ENCODE peak calls at places on chromosomes 6 and 20, in nine cellular contexts. One of them, this sample, is unnamed.
A peak's percentile ranks its signal among the peaks of the same experiment; 100 is the strongest.

GRCh38 chr20:56373942-56374341 is 15.2 kb downstream of the FAM210B start:
- DNase-seq in SJSA1: no peak
- DNase-seq in RWPE1: peak; percentile 95
- DNase-seq in sigmoid colon: no peak
- DNase-seq in GM12878: no peak
- DNase-seq in substantia nigra: no peak
- DNase-seq in right cardiac atrium: no peak
- DNase-seq in fibroblast of lung: peak; percentile 91
- DNase-seq in CD8-positive, alpha-beta T cell: no peak
- DNase-seq in this sample: no peak

GRCh38 chr6:114659513-114659912 is 316.7 kb upstream of the HS3ST5 start:
- DNase-seq in SJSA1: no peak
- DNase-seq in RWPE1: no peak
- DNase-seq in sigmoid colon: no peak
- DNase-seq in GM12878: no peak
- DNase-seq in substantia nigra: no peak
- DNase-seq in right cardiac atrium: no peak
- DNase-seq in fibroblast of lung: no peak
- DNase-seq in CD8-positive, alpha-beta T cell: no peak
- DNase-seq in this sample: no peak

GRCh38 chr6:14775528-14775927 is 470.3 kb upstream of the JARID2 start:
- DNase-seq in SJSA1: no peak
- DNase-seq in RWPE1: no peak
- DNase-seq in sigmoid colon: no peak
- DNase-seq in GM12878: no peak
- DNase-seq in substantia nigra: no peak
- DNase-seq in right cardiac atrium: no peak
- DNase-seq in fibroblast of lung: no peak
- DNase-seq in CD8-positive, alpha-beta T cell: no peak
- DNase-seq in this sample: no peak

GRCh38 chr6:42030585-42031506 is 19.5 kb upstream of the TAF8 start:
- DNase-seq in SJSA1: no peak
- DNase-seq in RWPE1: no peak
- DNase-seq in sigmoid colon: no peak
- DNase-seq in GM12878: no peak
- DNase-seq in substantia nigra: no peak
- DNase-seq in right cardiac atrium: peak; percentile 75
- DNase-seq in fibroblast of lung: peak; percentile 39
- DNase-seq in CD8-positive, alpha-beta T cell: no peak
- DNase-seq in this sample: no peak

GRCh38 chr6:132130530-132131298 is 179.5 kb upstream of the CCN2 start:
- DNase-seq in SJSA1: no peak
- DNase-seq in RWPE1: no peak
- DNase-seq in sigmoid colon: peak; percentile 71
- DNase-seq in GM12878: no peak
- DNase-seq in substantia nigra: no peak
- DNase-seq in right cardiac atrium: peak; percentile 68
- DNase-seq in fibroblast of lung: peak; percentile 82
- DNase-seq in CD8-positive, alpha-beta T cell: no peak
- DNase-seq in this sample: peak; percentile 65

GRCh38 chr6:166271376-166271765 is 36.8 kb downstream of the PRR18 start:
- DNase-seq in SJSA1: no peak
- DNase-seq in RWPE1: no peak
- DNase-seq in sigmoid colon: no peak
- DNase-seq in GM12878: no peak
- DNase-seq in substantia nigra: no peak
- DNase-seq in right cardiac atrium: no peak
- DNase-seq in fibroblast of lung: no peak
- DNase-seq in CD8-positive, alpha-beta T cell: no peak
- DNase-seq in this sample: no peak

GRCh38 chr20:57315083-57315963 is 14.3 kb upstream of the SPO11 start:
- DNase-seq in SJSA1: no peak
- DNase-seq in RWPE1: no peak
- DNase-seq in sigmoid colon: no peak
- DNase-seq in GM12878: no peak
- DNase-seq in substantia nigra: no peak
- DNase-seq in right cardiac atrium: no peak
- DNase-seq in fibroblast of lung: no peak
- DNase-seq in CD8-positive, alpha-beta T cell: peak; percentile 19
- DNase-seq in this sample: no peak

GRCh38 chr20:43752561-43753301 is 25.9 kb upstream of the GTSF1L start:
- DNase-seq in SJSA1: peak; percentile 73
- DNase-seq in RWPE1: no peak
- DNase-seq in sigmoid colon: no peak
- DNase-seq in GM12878: peak; percentile 95
- DNase-seq in substantia nigra: no peak
- DNase-seq in right cardiac atrium: peak; percentile 56
- DNase-seq in fibroblast of lung: peak; percentile 98
- DNase-seq in CD8-positive, alpha-beta T cell: no peak
- DNase-seq in this sample: no peak

GRCh38 chr6:145044606-145045275 is 690.6 kb downstream of the EPM2A start:
- DNase-seq in SJSA1: no peak
- DNase-seq in RWPE1: no peak
- DNase-seq in sigmoid colon: no peak
- DNase-seq in GM12878: no peak
- DNase-seq in substantia nigra: no peak
- DNase-seq in right cardiac atrium: no peak
- DNase-seq in fibroblast of lung: peak; percentile 68
- DNase-seq in CD8-positive, alpha-beta T cell: no peak
- DNase-seq in this sample: no peak

GRCh38 chr20:6651016-6651415 is 116.5 kb upstream of the BMP2 start:
- DNase-seq in SJSA1: no peak
- DNase-seq in RWPE1: peak; percentile 98
- DNase-seq in sigmoid colon: peak; percentile 92
- DNase-seq in GM12878: no peak
- DNase-seq in substantia nigra: no peak
- DNase-seq in right cardiac atrium: no peak
- DNase-seq in fibroblast of lung: peak; percentile 47
- DNase-seq in CD8-positive, alpha-beta T cell: no peak
- DNase-seq in this sample: no peak

GRCh38 chr6:11043961-11044711 is at the start of gene ELOVL2:
- DNase-seq in SJSA1: peak; percentile 62
- DNase-seq in RWPE1: peak; percentile 44
- DNase-seq in sigmoid colon: no peak
- DNase-seq in GM12878: no peak
- DNase-seq in substantia nigra: no peak
- DNase-seq in right cardiac atrium: peak; percentile 77
- DNase-seq in fibroblast of lung: peak; percentile 54
- DNase-seq in CD8-positive, alpha-beta T cell: no peak
- DNase-seq in this sample: no peak

GRCh38 chr6:100464910-100465700 is at the start of gene SIM1:
- DNase-seq in SJSA1: peak; percentile 93
- DNase-seq in RWPE1: peak; percentile 91
- DNase-seq in sigmoid colon: no peak
- DNase-seq in GM12878: no peak
- DNase-seq in substantia nigra: no peak
- DNase-seq in right cardiac atrium: peak; percentile 78
- DNase-seq in fibroblast of lung: peak; percentile 61
- DNase-seq in CD8-positive, alpha-beta T cell: no peak
- DNase-seq in this sample: no peak

GRCh38 chr6:160974304-160974771 is 17.2 kb upstream of the MAP3K4 start:
- DNase-seq in SJSA1: no peak
- DNase-seq in RWPE1: peak; percentile 86
- DNase-seq in sigmoid colon: peak; percentile 93
- DNase-seq in GM12878: no peak
- DNase-seq in substantia nigra: no peak
- DNase-seq in right cardiac atrium: peak; percentile 83
- DNase-seq in fibroblast of lung: peak; percentile 95
- DNase-seq in CD8-positive, alpha-beta T cell: no peak
- DNase-seq in this sample: no peak

GRCh38 chr6:63121166-63121565 is 90.1 kb upstream of the FKBP1C start:
- DNase-seq in SJSA1: no peak
- DNase-seq in RWPE1: no peak
- DNase-seq in sigmoid colon: no peak
- DNase-seq in GM12878: no peak
- DNase-seq in substantia nigra: no peak
- DNase-seq in right cardiac atrium: no peak
- DNase-seq in fibroblast of lung: no peak
- DNase-seq in CD8-positive, alpha-beta T cell: no peak
- DNase-seq in this sample: no peak

GRCh38 chr6:18117136-18117535 is 5.3 kb downstream of the NHLRC1 start:
- DNase-seq in SJSA1: no peak
- DNase-seq in RWPE1: no peak
- DNase-seq in sigmoid colon: no peak
- DNase-seq in GM12878: no peak
- DNase-seq in substantia nigra: no peak
- DNase-seq in right cardiac atrium: no peak
- DNase-seq in fibroblast of lung: no peak
- DNase-seq in CD8-positive, alpha-beta T cell: no peak
- DNase-seq in this sample: no peak

GRCh38 chr6:105649192-105649591 is 246.3 kb upstream of the PREP start:
- DNase-seq in SJSA1: no peak
- DNase-seq in RWPE1: no peak
- DNase-seq in sigmoid colon: no peak
- DNase-seq in GM12878: no peak
- DNase-seq in substantia nigra: no peak
- DNase-seq in right cardiac atrium: no peak
- DNase-seq in fibroblast of lung: no peak
- DNase-seq in CD8-positive, alpha-beta T cell: no peak
- DNase-seq in this sample: no peak
- H3K27ac ChIP-seq in SJSA1: no peak overlapping the region
- H3K27ac ChIP-seq in RWPE1: no peak overlapping the region
- H3K27ac ChIP-seq in sigmoid colon: no peak overlapping the region
- H3K27ac ChIP-seq in GM12878: no peak overlapping the region
- H3K27ac ChIP-seq in substantia nigra: no peak overlapping the region
- H3K27ac ChIP-seq in right cardiac atrium: no peak overlapping the region
- H3K27ac ChIP-seq in fibroblast of lung: no peak overlapping the region
- H3K27ac ChIP-seq in CD8-positive, alpha-beta T cell: no peak overlapping the region
- H3K27ac ChIP-seq in this sample: no peak overlapping the region

DNA sequence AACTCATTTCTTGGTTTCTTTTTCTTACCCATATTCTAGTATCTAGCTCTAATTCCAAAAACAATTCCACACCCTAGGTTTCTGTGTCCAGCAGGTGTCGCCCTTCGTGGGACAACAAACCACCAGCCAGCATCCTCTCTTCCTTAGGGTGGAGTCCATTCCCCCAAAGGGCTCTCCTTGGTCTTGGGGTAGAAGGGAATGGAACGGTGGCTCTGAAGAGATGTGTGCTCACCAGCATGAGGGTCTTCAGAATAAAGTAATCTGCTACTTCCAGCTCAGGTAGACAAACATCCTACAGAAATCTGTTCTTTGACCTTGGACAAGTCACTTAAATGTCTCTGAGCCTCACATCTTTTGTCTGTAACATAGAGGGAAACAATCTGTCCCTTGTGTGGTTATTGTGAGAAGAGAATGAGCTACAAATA is 7.2 kb downstream of the HLA-DMB start:
- DNase-seq in SJSA1: peak; percentile 76
- DNase-seq in RWPE1: peak; percentile 73
- DNase-seq in sigmoid colon: peak; percentile 87
- DNase-seq in GM12878: peak; percentile 38
- DNase-seq in substantia nigra: peak; percentile 44
- DNase-seq in right cardiac atrium: peak; percentile 87
- DNase-seq in fibroblast of lung: peak; percentile 58
- DNase-seq in CD8-positive, alpha-beta T cell: peak; percentile 87
- DNase-seq in this sample: peak; percentile 51
- H3K27ac ChIP-seq in SJSA1: no peak overlapping the region
- H3K27ac ChIP-seq in RWPE1: no peak overlapping the region
- H3K27ac ChIP-seq in sigmoid colon: no peak overlapping the region
- H3K27ac ChIP-seq in GM12878: no peak overlapping the region
- H3K27ac ChIP-seq in substantia nigra: no peak overlapping the region
- H3K27ac ChIP-seq in right cardiac atrium: no peak overlapping the region
- H3K27ac ChIP-seq in fibroblast of lung: no peak overlapping the region
- H3K27ac ChIP-seq in CD8-positive, alpha-beta T cell: no peak overlapping the region
- H3K27ac ChIP-seq in this sample: no peak overlapping the region

DNA sequence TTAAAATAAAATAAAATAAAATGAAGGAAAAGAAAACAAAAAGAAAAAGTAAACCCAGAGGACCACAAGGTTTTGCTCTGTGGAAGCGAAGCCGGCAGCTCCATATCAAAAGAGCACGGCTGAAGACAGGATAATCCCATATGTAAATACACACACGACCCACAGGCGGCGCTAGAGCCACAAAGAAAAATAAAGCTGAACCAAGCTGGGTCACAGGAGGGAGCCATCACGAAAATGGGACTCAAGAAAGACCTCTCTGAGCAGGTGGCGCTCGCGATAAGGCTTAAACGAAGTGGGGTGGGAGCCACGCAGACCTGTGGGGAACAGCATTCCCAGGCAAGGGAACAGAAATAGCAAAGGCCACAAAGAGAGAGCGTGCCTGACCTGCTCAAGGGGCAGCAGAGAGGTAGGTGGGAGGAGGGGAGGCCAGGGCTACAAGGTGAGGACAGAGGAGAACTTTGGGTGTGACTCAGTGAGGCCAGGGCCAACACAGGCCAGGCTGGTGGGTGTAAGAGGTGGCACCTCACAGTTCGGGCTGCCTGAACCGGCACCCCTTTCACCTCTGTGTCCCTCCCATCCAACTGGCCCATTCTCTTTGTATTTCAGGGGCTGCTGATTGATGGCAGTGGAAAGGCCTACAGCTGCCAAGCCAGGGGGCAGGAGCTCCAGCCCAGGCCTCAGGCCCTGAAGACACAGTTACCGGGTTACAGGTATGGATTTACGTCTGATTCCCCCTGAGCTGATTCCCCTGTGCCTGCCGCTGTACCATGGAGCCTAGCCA is 26.0 kb downstream of the PTGIS start:
- DNase-seq in SJSA1: peak; percentile 58
- DNase-seq in RWPE1: peak; percentile 88
- DNase-seq in sigmoid colon: peak; percentile 78
- DNase-seq in GM12878: peak; percentile 35
- DNase-seq in substantia nigra: no peak
- DNase-seq in right cardiac atrium: peak; percentile 76
- DNase-seq in fibroblast of lung: peak; percentile 53
- DNase-seq in CD8-positive, alpha-beta T cell: peak; percentile 58
- DNase-seq in this sample: no peak
- H3K27ac ChIP-seq in SJSA1: no peak overlapping the region
- H3K27ac ChIP-seq in RWPE1: no peak overlapping the region
- H3K27ac ChIP-seq in sigmoid colon: no peak overlapping the region
- H3K27ac ChIP-seq in GM12878: no peak overlapping the region
- H3K27ac ChIP-seq in substantia nigra: no peak overlapping the region
- H3K27ac ChIP-seq in right cardiac atrium: no peak overlapping the region
- H3K27ac ChIP-seq in fibroblast of lung: no peak overlapping the region
- H3K27ac ChIP-seq in CD8-positive, alpha-beta T cell: no peak overlapping the region
- H3K27ac ChIP-seq in this sample: peak overlapping the region; percentile 65

GRCh38 chr6:13260116-13260598 is 68.2 kb downstream of the TBC1D7 start:
- DNase-seq in SJSA1: no peak
- DNase-seq in RWPE1: no peak
- DNase-seq in sigmoid colon: no peak
- DNase-seq in GM12878: no peak
- DNase-seq in substantia nigra: no peak
- DNase-seq in right cardiac atrium: no peak
- DNase-seq in fibroblast of lung: no peak
- DNase-seq in CD8-positive, alpha-beta T cell: no peak
- DNase-seq in this sample: no peak

GRCh38 chr6:13262302-13263006 is 65.9 kb downstream of the TBC1D7 start:
- DNase-seq in SJSA1: no peak
- DNase-seq in RWPE1: no peak
- DNase-seq in sigmoid colon: no peak
- DNase-seq in GM12878: no peak
- DNase-seq in substantia nigra: no peak
- DNase-seq in right cardiac atrium: no peak
- DNase-seq in fibroblast of lung: no peak
- DNase-seq in CD8-positive, alpha-beta T cell: no peak
- DNase-seq in this sample: no peak

GRCh38 chr6:13261464-13261994 is 66.8 kb downstream of the TBC1D7 start:
- DNase-seq in SJSA1: no peak
- DNase-seq in RWPE1: no peak
- DNase-seq in sigmoid colon: no peak
- DNase-seq in GM12878: peak; percentile 80
- DNase-seq in substantia nigra: no peak
- DNase-seq in right cardiac atrium: no peak
- DNase-seq in fibroblast of lung: no peak
- DNase-seq in CD8-positive, alpha-beta T cell: no peak
- DNase-seq in this sample: no peak

GRCh38 chr6:13260831-13261230 is 67.5 kb downstream of the TBC1D7 start:
- DNase-seq in SJSA1: no peak
- DNase-seq in RWPE1: no peak
- DNase-seq in sigmoid colon: no peak
- DNase-seq in GM12878: peak; percentile 55
- DNase-seq in substantia nigra: no peak
- DNase-seq in right cardiac atrium: no peak
- DNase-seq in fibroblast of lung: no peak
- DNase-seq in CD8-positive, alpha-beta T cell: no peak
- DNase-seq in this sample: no peak

GRCh38 chr6:13263669-13264068 is 64.7 kb downstream of the TBC1D7 start:
- DNase-seq in SJSA1: no peak
- DNase-seq in RWPE1: no peak
- DNase-seq in sigmoid colon: no peak
- DNase-seq in GM12878: no peak
- DNase-seq in substantia nigra: no peak
- DNase-seq in right cardiac atrium: no peak
- DNase-seq in fibroblast of lung: no peak
- DNase-seq in CD8-positive, alpha-beta T cell: no peak
- DNase-seq in this sample: no peak
- H3K27ac ChIP-seq in SJSA1: no peak overlapping the region
- H3K27ac ChIP-seq in RWPE1: no peak overlapping the region
- H3K27ac ChIP-seq in sigmoid colon: no peak overlapping the region
- H3K27ac ChIP-seq in GM12878: no peak overlapping the region
- H3K27ac ChIP-seq in substantia nigra: no peak overlapping the region
- H3K27ac ChIP-seq in right cardiac atrium: no peak overlapping the region
- H3K27ac ChIP-seq in fibroblast of lung: no peak overlapping the region
- H3K27ac ChIP-seq in CD8-positive, alpha-beta T cell: no peak overlapping the region
- H3K27ac ChIP-seq in this sample: no peak overlapping the region

This sample was measured in thoracic aorta.